ENCODE peak calls at places on chromosome 16, in five cellular contexts. E, O, I, P and V are unnamed samples. For H3K4me1, the result is how much of the 10 kb centered on the place peaks cover.

GRCh38 chr16:88453621-88454314 is 688 bp downstream of the ZFPM1 start:
- DNase-seq in E (no peak), I (no peak), P (no peak), O (peak), V (no peak)

GRCh38 chr16:84617068-84617630 is 729 bp downstream of the COTL1 start:
- DNase-seq in E (no peak), I (no peak), O (peak), P (no peak), V (no peak)

GRCh38 chr16:30874821-30875717 is 18.8 kb downstream of the BCL7C start:
- DNase-seq in O (peak), I (peak), E (peak), P (peak), V (peak)

GRCh38 chr16:51685498-51685897 is 534.4 kb upstream of the SALL1 start:
- DNase-seq in P (no peak), E (no peak), I (no peak), O (no peak), V (no peak)

GRCh38 chr16:87541882-87542234 is 49.0 kb upstream of the ZCCHC14 start:
- DNase-seq in O (no peak), I (no peak), P (no peak), E (no peak), V (no peak)

GRCh38 chr16:83887564-83887963 is 11.4 kb upstream of the MLYCD start:
- DNase-seq in P (no peak), E (no peak), O (no peak), I (no peak), V (no peak)

GRCh38 chr16:82231021-82231787 is 61.2 kb upstream of the MPHOSPH6 start:
- DNase-seq in P (no peak), I (no peak), E (no peak), O (no peak), V (no peak)

GRCh38 chr16:54647731-54648221 is 282.9 kb upstream of the IRX5 start:
- DNase-seq in I (no peak), E (no peak), O (no peak), P (no peak), V (no peak)

GRCh38 chr16:87657621-87658192 is 55.4 kb downstream of the JPH3 start:
- DNase-seq in I (peak), E (no peak), O (peak), P (no peak), V (no peak)

GRCh38 chr16:53678756-53679334 is 24.8 kb downstream of the RPGRIP1L start:
- DNase-seq in E (peak), O (no peak), I (no peak), P (no peak), V (no peak)

GRCh38 chr16:68200120-68200783 is 35.7 kb downstream of the ESRP2 start:
- DNase-seq in I (no peak), P (no peak), O (no peak), E (peak), V (no peak)

GRCh38 chr16:73319747-73320146 is 271.8 kb upstream of the ZFHX3 start:
- DNase-seq in I (no peak), O (no peak), P (no peak), E (no peak), V (no peak)

GRCh38 chr16:21994856-21995465 is 6.0 kb downstream of the PDZD9 start:
- DNase-seq in I (peak), P (no peak), O (peak), E (no peak), V (no peak)

GRCh38 chr16:14308357-14308723 is 237.2 kb downstream of the MRTFB start:
- DNase-seq in E (no peak), O (no peak), I (no peak), P (no peak), V (no peak)

GRCh38 chr16:88382491-88383400 is at the start of gene ZNF469:
- DNase-seq in I (no peak), E (peak), O (no peak), P (no peak), V (peak)

GRCh38 chr16:17205279-17206139 is 265.3 kb downstream of the XYLT1 start:
- DNase-seq in I (no peak), E (peak), P (no peak), O (no peak), V (no peak)

GRCh38 chr16:69833791-69834282 is 71.7 kb downstream of the WWP2 start:
- DNase-seq in I (peak), P (no peak), E (no peak), O (no peak), V (no peak)
- TF ChIP-seq USF2 in I (no peak), P (no peak), E (no peak), O (no peak), V (no peak)

GRCh38 chr16:46763147-46763546 is 15.0 kb upstream of the MYLK3 start:
- DNase-seq in I (no peak), O (no peak), P (no peak), E (no peak), V (no peak)
- TF ChIP-seq BHLHE40 in I (no peak), O (no peak), P (no peak), E (no peak), V (no peak)

GRCh38 chr16:1537138-1537577 is 3.7 kb downstream of the TMEM204 start:
- DNase-seq in P (no peak), I (no peak), E (no peak), O (no peak), V (no peak)

GRCh38 chr16:1533443-1533951 is at the start of gene TMEM204:
- DNase-seq in E (peak), O (no peak), P (no peak), I (no peak), V (no peak)

GRCh38 chr16:1536601-1537000 is 3.1 kb downstream of the TMEM204 start:
- DNase-seq in E (no peak), I (no peak), P (no peak), O (no peak), V (no peak)

GRCh38 chr16:1534021-1535020 is 855 bp downstream of the TMEM204 start:
- DNase-seq in O (no peak), P (no peak), I (no peak), E (peak), V (no peak)

DNA sequence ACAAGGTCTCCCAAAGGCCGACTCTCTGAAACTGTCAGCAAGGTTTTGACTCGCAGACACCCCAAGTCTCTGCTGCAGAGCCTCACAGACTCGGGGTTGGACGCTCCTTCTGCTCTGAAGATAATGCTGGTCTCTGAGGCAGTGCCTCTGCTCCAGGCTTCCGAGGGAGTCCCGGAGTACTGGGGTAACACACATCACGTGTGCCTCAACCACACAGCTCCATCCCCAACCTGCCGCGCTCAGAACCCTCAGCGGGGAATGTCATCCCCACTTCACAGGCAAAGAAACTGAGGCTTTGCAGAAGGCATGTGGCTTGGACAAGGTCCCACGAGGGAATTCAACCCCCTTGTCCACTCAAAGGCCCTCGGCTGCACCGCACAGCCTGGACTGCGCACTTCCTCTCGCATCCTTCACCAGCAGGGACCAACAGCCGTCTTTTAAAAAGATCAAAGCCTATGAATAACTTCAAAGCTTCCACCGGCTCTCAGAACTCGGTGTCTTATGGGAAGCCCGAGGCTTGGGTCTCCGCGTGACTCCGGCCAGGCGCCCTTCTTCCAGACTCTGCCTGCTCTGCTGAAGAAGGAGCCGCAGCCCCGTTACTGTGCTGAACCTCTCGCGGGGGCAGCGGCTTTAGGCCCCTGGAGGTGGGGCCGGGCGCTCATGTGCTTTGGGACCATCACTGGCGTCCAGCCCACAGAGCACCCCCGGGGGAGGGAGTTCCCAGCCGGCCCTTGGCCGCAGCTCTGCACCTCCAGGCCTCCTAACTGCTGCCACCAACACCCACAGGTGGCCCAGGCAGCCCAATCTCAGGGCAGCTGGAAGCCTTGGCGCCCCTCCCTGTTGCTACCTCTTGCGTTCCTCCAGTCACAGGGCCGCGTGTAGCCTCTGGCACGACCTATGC is 2.2 kb downstream of the TMEM204 start:
- DNase-seq in O (no peak), P (no peak), I (no peak), E (no peak), V (no peak)
- H3K4me1 ChIP-seq in O (half or more), P (under half), I (under half), E (under half), V (under half)

GRCh38 chr16:86087011-86087453 is 188.1 kb downstream of the IRF8 start:
- DNase-seq in P (no peak), O (no peak), E (no peak), I (no peak), V (no peak)

GRCh38 chr16:86089341-86089900 is 190.5 kb downstream of the IRF8 start:
- DNase-seq in E (no peak), P (no peak), O (no peak), I (no peak), V (no peak)

GRCh38 chr16:86088816-86089215 is 189.9 kb downstream of the IRF8 start:
- DNase-seq in E (no peak), O (no peak), I (no peak), P (no peak), V (no peak)

GRCh38 chr16:86087561-86088230 is 188.7 kb downstream of the IRF8 start:
- DNase-seq in I (no peak), O (no peak), P (no peak), E (no peak), V (no peak)

GRCh38 chr16:86088287-86088686 is 189.3 kb downstream of the IRF8 start:
- DNase-seq in E (peak), O (no peak), P (no peak), I (no peak), V (no peak)
- TF ChIP-seq USF2 in E (no peak), O (no peak), P (no peak), I (no peak), V (no peak)

GRCh38 chr16:90008708-90009145 is 10.5 kb downstream of the DBNDD1 start:
- DNase-seq in O (no peak), E (peak), I (no peak), P (no peak), V (no peak)
- TF ChIP-seq BHLHE40 in O (no peak), E (no peak), I (no peak), P (no peak), V (no peak)

DNA sequence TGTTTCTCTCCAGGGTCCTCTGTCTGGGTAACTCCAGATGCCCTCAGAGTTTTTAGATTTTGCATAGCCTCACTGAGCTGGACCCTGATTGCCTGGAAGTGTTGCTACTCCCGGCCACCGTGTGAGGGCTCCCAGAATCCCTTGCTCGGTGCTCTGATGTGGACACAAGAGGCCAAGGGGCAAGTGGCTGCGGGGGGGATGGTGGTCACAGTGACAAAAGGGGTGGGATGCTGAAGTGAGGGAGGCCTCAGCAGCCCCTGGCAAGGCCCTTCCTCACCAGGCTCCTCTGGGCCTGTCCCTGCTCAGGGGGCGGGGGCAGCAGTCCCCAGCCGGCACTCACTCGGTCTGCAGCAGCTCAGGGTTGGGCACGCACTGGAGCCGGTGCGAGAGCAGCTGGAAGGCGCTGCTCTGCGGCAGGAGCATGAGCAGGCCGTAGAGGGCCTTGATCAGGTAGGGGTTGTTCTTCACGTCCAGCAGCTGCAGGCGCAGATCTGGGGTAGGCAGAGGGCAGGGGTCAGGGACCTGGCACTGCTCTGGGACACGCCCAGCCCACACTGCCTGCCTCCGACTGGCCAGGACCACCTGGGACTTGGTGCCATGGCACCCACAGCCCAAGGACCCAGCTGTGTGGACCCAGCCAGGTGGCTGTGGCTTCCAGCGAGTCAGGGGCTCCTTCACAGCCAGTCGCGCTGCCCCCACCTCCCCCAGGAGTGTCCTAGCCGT is 6.8 kb upstream of the MTSS2 start:
- DNase-seq in I (peak), E (no peak), P (no peak), O (no peak), V (no peak)
- H3K4me1 ChIP-seq in I (half or more), E (half or more), P (under half), O (half or more), V (half or more)